ENCODE peak calls at places on chromosome 21, in four cellular contexts. B, D, C and O are unnamed samples.

GRCh38 chr21:46295996-46296752 is 10.0 kb downstream of the YBEY start:
- DNase-seq in B (no peak), D (peak; percentile 54), C (peak; percentile 13), O (peak; percentile 63)

GRCh38 chr21:39441502-39442475 is 3.8 kb downstream of the LCA5L start:
- DNase-seq in B (peak; percentile 66), D (no peak), C (peak; percentile 15), O (peak; percentile 51)

GRCh38 chr21:26365849-26366248 is 195.3 kb upstream of the APP start:
- DNase-seq in B (no peak), D (no peak), C (no peak), O (no peak)

GRCh38 chr21:28066051-28066450 is 926.6 kb downstream of the LTN1 start:
- DNase-seq in B (no peak), D (no peak), C (no peak), O (no peak)

GRCh38 chr21:42337276-42337675 is 13.5 kb downstream of the TFF2 start:
- DNase-seq in B (no peak), D (no peak), C (no peak), O (no peak)

GRCh38 chr21:33362044-33362555 is 37.3 kb downstream of the IFNAR1 start:
- DNase-seq in B (peak; percentile 49), D (no peak), C (peak; percentile 66), O (no peak)

GRCh38 chr21:25934771-25935224 is 200.0 kb downstream of the GABPA start:
- DNase-seq in B (no peak), D (no peak), C (no peak), O (peak; percentile 74)

GRCh38 chr21:35925497-35925896 is 134.8 kb downstream of the SETD4 start:
- DNase-seq in B (peak; percentile 46), D (no peak), C (no peak), O (no peak)

GRCh38 chr21:38806153-38806941 is 618 bp downstream of the ETS2 start:
- DNase-seq in B (peak; percentile 52), D (no peak), C (peak; percentile 33), O (no peak)

GRCh38 chr21:14591277-14591876 is 45.3 kb upstream of the SAMSN1 start:
- DNase-seq in B (no peak), D (no peak), C (no peak), O (no peak)

GRCh38 chr21:41497836-41498235 is 10.1 kb downstream of the TMPRSS2 start:
- DNase-seq in B (no peak), D (no peak), C (no peak), O (no peak)

GRCh38 chr21:45309069-45309521 is 21.4 kb upstream of the POFUT2 start:
- DNase-seq in B (peak; percentile 76), D (peak; percentile 47), C (peak; percentile 46), O (no peak)

GRCh38 chr21:29056538-29057050 is 16.9 kb downstream of the CCT8 start:
- DNase-seq in B (no peak), D (no peak), C (no peak), O (no peak)

GRCh38 chr21:17491716-17492414 is 21.0 kb upstream of the CXADR start:
- DNase-seq in B (no peak), D (peak; percentile 2), C (no peak), O (peak; percentile 96)

GRCh38 chr21:25638634-25639166 is 358 bp upstream of the JAM2 start:
- DNase-seq in B (no peak), D (no peak), C (no peak), O (no peak)

GRCh38 chr21:36245649-36246048 is 74.3 kb upstream of the MORC3 start:
- DNase-seq in B (no peak), D (no peak), C (no peak), O (no peak)

GRCh38 chr21:28518620-28519019 is 474.1 kb downstream of the LTN1 start:
- DNase-seq in B (no peak), D (no peak), C (no peak), O (no peak)

GRCh38 chr21:21101911-21102310 is 103.7 kb downstream of the NCAM2 start:
- DNase-seq in B (peak; percentile 61), D (no peak), C (no peak), O (peak; percentile 49)

GRCh38 chr21:41501919-41502318 is 6.0 kb downstream of the TMPRSS2 start:
- DNase-seq in B (no peak), D (no peak), C (no peak), O (no peak)

GRCh38 chr21:28687571-28687970 is 305.1 kb downstream of the LTN1 start:
- DNase-seq in B (peak; percentile 7), D (no peak), C (no peak), O (no peak)

GRCh38 chr21:33238565-33239255 is 9.0 kb downstream of the IFNAR2 start:
- DNase-seq in B (no peak), D (no peak), C (no peak), O (no peak)

GRCh38 chr21:36035381-36035791 is 24.9 kb downstream of the SETD4 start:
- DNase-seq in B (peak; percentile 92), D (no peak), C (no peak), O (no peak)

GRCh38 chr21:41148798-41149197 is 19.2 kb upstream of the BACE2 start:
- DNase-seq in B (no peak), D (no peak), C (no peak), O (no peak)

GRCh38 chr21:44767834-44768831 is 33.5 kb downstream of the UBE2G2 start:
- DNase-seq in B (peak; percentile 55), D (no peak), C (no peak), O (no peak)

GRCh38 chr21:28160378-28160777 is 832.3 kb downstream of the LTN1 start:
- DNase-seq in B (no peak), D (no peak), C (no peak), O (no peak)

GRCh38 chr21:39022901-39023693 is 160.2 kb downstream of the PSMG1 start:
- DNase-seq in B (peak; percentile 70), D (no peak), C (no peak), O (peak; percentile 49)

GRCh38 chr21:31803039-31804007 is 69.5 kb upstream of the HUNK start:
- DNase-seq in B (no peak), D (no peak), C (no peak), O (no peak)

GRCh38 chr21:14762734-14763694 is 216.9 kb upstream of the SAMSN1 start:
- DNase-seq in B (no peak), D (no peak), C (no peak), O (no peak)

GRCh38 chr21:46124926-46125845 is 27.3 kb downstream of the COL6A2 start:
- DNase-seq in B (no peak), D (no peak), C (no peak), O (no peak)

GRCh38 chr21:42389449-42389835 is 6.4 kb downstream of the TMPRSS3 start:
- DNase-seq in B (no peak), D (no peak), C (no peak), O (no peak)

GRCh38 chr21:45828580-45829565 is 152.7 kb upstream of the COL6A1 start:
- DNase-seq in B (no peak), D (no peak), C (no peak), O (no peak)

GRCh38 chr21:37077403-37077802 is 4.3 kb downstream of the TTC3 start:
- DNase-seq in B (no peak), D (no peak), C (no peak), O (no peak)

GRCh38 chr21:26776320-26777021 is 68.7 kb downstream of the ADAMTS1 start:
- DNase-seq in B (no peak), D (no peak), C (no peak), O (peak; percentile 38)

GRCh38 chr21:37837381-37837780 is 78.9 kb downstream of the KCNJ6 start:
- DNase-seq in B (no peak), D (no peak), C (no peak), O (no peak)